ENCODE peak calls at places on chromosomes 13 and 19, in seven cellular contexts. V, U, O, N, Y, M and D are unnamed samples.

GRCh38 chr19:54420383-54421168 is 5.3 kb downstream of the TTYH1 start:
- DNase-seq in V (no peak), U (peak; percentile 47), O (no peak), N (no peak), Y (peak; percentile 82), M (no peak), D (no peak)

GRCh38 chr19:28377077-28377476 is 835.9 kb downstream of the UQCRFS1 start:
- DNase-seq in V (no peak), U (no peak), O (no peak), N (no peak), Y (peak; percentile 11), M (no peak), D (no peak)

GRCh38 chr19:33124207-33125098 is 7.5 kb upstream of the WDR88 start:
- DNase-seq in V (no peak), U (no peak), O (no peak), N (no peak), Y (no peak), M (no peak), D (no peak)

GRCh38 chr13:41917641-41918040 is 43.3 kb downstream of the VWA8 start:
- DNase-seq in V (no peak), U (no peak), O (no peak), N (no peak), Y (no peak), M (no peak), D (peak; percentile 10)

GRCh38 chr19:28960586-28960985 is 252.4 kb downstream of the UQCRFS1 start:
- DNase-seq in V (no peak), U (no peak), O (no peak), N (no peak), Y (no peak), M (no peak), D (no peak)

GRCh38 chr13:69633044-69633443 is 474.6 kb upstream of the ATXN8OS start:
- DNase-seq in V (no peak), U (no peak), O (no peak), N (no peak), Y (no peak), M (no peak), D (no peak)

GRCh38 chr13:51221674-51222509 is at the start of gene FAM124A:
- DNase-seq in V (no peak), U (peak; percentile 71), O (peak; percentile 41), N (peak; percentile 30), Y (no peak), M (peak; percentile 45), D (no peak)

GRCh38 chr19:9793051-9793591 is 24.6 kb upstream of the ZNF846 start:
- DNase-seq in V (peak; percentile 66), U (no peak), O (peak; percentile 66), N (peak; percentile 69), Y (no peak), M (peak; percentile 26), D (no peak)

GRCh38 chr19:39419003-39419402 is 6.5 kb downstream of the PLEKHG2 start:
- DNase-seq in V (no peak), U (no peak), O (no peak), N (no peak), Y (no peak), M (no peak), D (no peak)

GRCh38 chr13:43760257-43760656 is 26.5 kb downstream of the ENOX1 start:
- DNase-seq in V (no peak), U (no peak), O (no peak), N (no peak), Y (no peak), M (no peak), D (no peak)

GRCh38 chr13:73717632-73718031 is 416.6 kb downstream of the KLF12 start:
- DNase-seq in V (no peak), U (no peak), O (no peak), N (no peak), Y (no peak), M (peak; percentile 45), D (no peak)

DNA sequence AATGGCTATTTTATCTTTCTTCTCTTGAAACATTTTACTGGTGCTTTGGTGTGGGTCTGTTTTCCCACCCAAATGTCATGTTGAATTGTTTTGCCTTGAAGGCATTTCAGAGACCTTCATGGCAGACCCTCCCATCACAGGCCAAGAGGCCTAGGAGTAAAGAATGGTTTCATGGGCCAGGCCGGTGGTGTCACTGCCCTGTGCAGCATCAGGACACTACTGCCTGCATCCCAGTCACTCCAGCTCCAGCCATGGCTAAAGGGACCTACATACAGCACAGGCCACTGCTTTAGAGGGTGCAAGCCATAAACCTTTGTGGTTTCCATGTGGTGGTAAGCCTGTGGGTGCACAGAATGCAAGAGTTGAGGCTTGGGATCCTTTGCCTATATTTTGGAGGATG is 326.9 kb downstream of the SLITRK5 start:
- DNase-seq in V (no peak), U (no peak), O (no peak), N (no peak), Y (no peak), M (no peak), D (no peak)
- TF ChIP-seq CTCF in V (no peak), U (no peak), O (no peak), N (no peak), Y (no peak), M (no peak), D (no peak)

GRCh38 chr13:110073982-110074381 is 233.0 kb downstream of the COL4A1 start:
- DNase-seq in V (no peak), U (no peak), O (no peak), N (no peak), Y (no peak), M (peak; percentile 6), D (no peak)
- TF ChIP-seq CTCF in V (no peak), U (no peak), O (no peak), N (no peak), Y (no peak), M (no peak), D (no peak)

DNA sequence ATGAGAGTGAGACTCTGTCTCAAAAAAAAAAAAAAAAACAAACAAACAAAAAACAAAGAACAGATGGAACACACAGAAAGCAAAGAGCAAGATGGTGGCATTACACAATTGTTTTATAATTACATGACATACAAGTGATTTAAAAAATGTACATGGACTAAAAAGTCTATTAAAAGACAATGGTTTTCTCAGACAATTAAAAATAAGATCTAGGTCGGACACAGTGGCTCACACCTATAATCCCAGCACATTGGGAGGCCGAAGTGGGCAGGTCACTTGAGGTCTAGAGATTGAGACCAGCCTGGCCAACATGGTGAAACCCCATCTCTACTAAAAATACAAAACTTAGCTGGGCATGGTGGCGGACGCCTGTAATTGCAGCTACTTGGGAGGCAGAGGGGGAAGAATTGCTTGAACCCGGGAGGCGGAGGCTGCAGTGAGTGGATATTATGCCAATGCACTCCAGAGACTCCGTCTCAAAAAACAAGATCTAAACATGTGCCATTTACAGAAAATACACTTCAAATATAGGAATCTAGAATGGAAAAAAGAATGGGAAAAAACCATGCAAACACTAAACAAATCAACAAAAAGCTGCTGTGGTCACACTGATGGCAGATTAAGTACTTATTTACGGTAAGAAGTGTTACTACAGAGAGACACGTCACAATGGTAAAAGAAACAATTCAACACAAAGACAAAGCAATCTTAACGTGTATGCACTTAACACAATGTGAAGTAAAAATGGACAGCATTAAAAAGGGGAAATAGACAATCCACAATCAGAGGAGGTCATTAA is 26.7 kb downstream of the MIER2 start:
- DNase-seq in V (no peak), U (no peak), O (no peak), N (no peak), Y (no peak), M (no peak), D (no peak)
- TF ChIP-seq CTCF in V (no peak), U (peak; percentile 32), O (no peak), N (no peak), Y (peak; percentile 39), M (no peak), D (no peak)

DNA sequence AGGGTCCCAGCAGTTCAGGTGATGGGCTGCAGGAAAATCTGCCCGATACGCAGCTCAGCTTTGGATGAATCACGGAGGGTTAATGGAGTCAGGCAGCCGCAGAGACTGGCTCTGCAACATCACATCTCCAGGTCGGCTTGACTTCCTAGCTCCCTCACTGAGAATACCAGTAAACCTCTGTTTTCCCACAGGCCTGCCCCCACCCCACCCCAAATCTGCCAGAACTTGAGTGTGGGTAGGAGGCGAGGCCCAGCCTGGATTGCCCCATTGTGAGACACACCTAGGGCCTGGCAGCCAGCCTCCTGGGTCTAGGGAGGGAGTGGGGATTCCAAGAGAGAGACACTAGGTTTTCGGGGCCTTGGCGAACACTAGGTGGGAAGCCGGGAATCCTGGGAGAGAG is 3.7 kb upstream of the KRTDAP start:
- DNase-seq in V (no peak), U (no peak), O (no peak), N (no peak), Y (no peak), M (no peak), D (no peak)
- TF ChIP-seq CTCF in V (no peak), U (no peak), O (no peak), N (no peak), Y (no peak), M (no peak), D (no peak)

GRCh38 chr13:102374726-102375125 is 27.1 kb downstream of the FGF14 start:
- DNase-seq in V (no peak), U (no peak), O (no peak), N (no peak), Y (no peak), M (no peak), D (no peak)
- TF ChIP-seq CTCF in V (no peak), U (no peak), O (no peak), N (no peak), Y (no peak), M (no peak), D (no peak)

GRCh38 chr13:28751210-28751935 is 32.6 kb upstream of the SLC46A3 start:
- DNase-seq in V (no peak), U (no peak), O (no peak), N (no peak), Y (no peak), M (no peak), D (no peak)
- TF ChIP-seq CTCF in V (no peak), U (no peak), O (no peak), N (no peak), Y (no peak), M (no peak), D (no peak)